ENCODE peak calls at places on chromosomes 7 and 10, in eight cellular contexts. Z is RPMI8226; W is nucleus accumbens; G is anterior cingulate cortex; B is Kasumi-1; M is stimulated activated CD4-positive, alpha-beta T cell treated with anti-CD3 and anti-CD28 coated beads, Interleukin-4, amount 100 ng/mL, for 4 hours; U is type B pancreatic cell; T is cardiac muscle cell. Y is an unnamed sample.

GRCh38 chr7:115116773-115117715 is 195.2 kb downstream of the MDFIC start:
- DNase-seq in B (no peak), T (no peak), G (no peak), M (no peak), U (no peak), W (no peak), Z (no peak), Y (no peak)

GRCh38 chr10:84565881-84566280 is 237.5 kb downstream of the CCSER2 start:
- DNase-seq in T (no peak), M (no peak), G (no peak), W (no peak), U (no peak), Z (no peak), B (no peak), Y (no peak)

GRCh38 chr7:44391171-44391570 is 65.8 kb upstream of the CAMK2B start:
- DNase-seq in U (peak), W (no peak), Z (no peak), M (no peak), T (no peak), G (no peak), B (no peak), Y (no peak)

GRCh38 chr10:123038782-123039631 is 30.2 kb downstream of the ACADSB start:
- DNase-seq in T (no peak), M (no peak), Z (no peak), B (peak), G (no peak), W (no peak), U (no peak), Y (no peak)

GRCh38 chr10:44234471-44234850 is 150.4 kb downstream of the CXCL12 start:
- DNase-seq in G (no peak), M (no peak), T (peak), U (no peak), B (no peak), W (no peak), Z (no peak), Y (no peak)

GRCh38 chr10:28367865-28368541 is 65.1 kb upstream of the MPP7 start:
- DNase-seq in B (peak), W (no peak), G (no peak), U (no peak), Z (peak), M (peak), T (no peak), Y (no peak)

GRCh38 chr10:1451362-1451888 is 285.9 kb downstream of the ADARB2 start:
- DNase-seq in B (no peak), G (no peak), U (no peak), M (no peak), W (no peak), Z (no peak), T (no peak), Y (no peak)

GRCh38 chr7:5634107-5634950 is 147.1 kb downstream of the RNF216 start:
- DNase-seq in Z (no peak), B (no peak), T (peak), W (no peak), U (peak), M (no peak), G (no peak), Y (no peak)

GRCh38 chr10:17126327-17126726 is 3.3 kb downstream of the CUBN start:
- DNase-seq in Z (no peak), T (no peak), M (no peak), B (no peak), W (no peak), G (no peak), U (no peak), Y (no peak)

Y was measured in thoracic aorta.